ENCODE peak calls at places on chromosomes 4 and X, in four cellular contexts. Q is GM12878, Z is HepG2, B is K562. I is an unnamed sample.

GRCh38 chr4:94665500-94666398 is 92.0 kb upstream of the BMPR1B start:
- DNase-seq in Q (no peak), Z (no peak), B (no peak), I (no peak)

GRCh38 chr4:13701937-13702446 is 74.5 kb upstream of the BOD1L1 start:
- DNase-seq in Q (no peak), Z (peak), B (no peak), I (peak)

GRCh38 chr4:8340721-8341680 is 71.4 kb downstream of the HTRA3 start:
- DNase-seq in Q (no peak), Z (no peak), B (no peak), I (no peak)

GRCh38 chr4:125283702-125284279 is 31.0 kb upstream of the FAT4 start:
- DNase-seq in Q (no peak), Z (peak), B (peak), I (peak)

GRCh38 chrX:154532690-154533089 is 14.0 kb downstream of the G6PD start:
- DNase-seq in Q (no peak), Z (no peak), B (no peak), I (no peak)

GRCh38 chr4:74056858-74057562 is 18.5 kb upstream of the CXCL3 start:
- DNase-seq in Q (no peak), Z (no peak), B (peak), I (peak)

GRCh38 chr4:170089743-170090666 is at the start of gene AADAT:
- DNase-seq in Q (no peak), Z (peak), B (peak), I (peak)

GRCh38 chr4:47615385-47615784 is 130.3 kb downstream of the ATP10D start:
- DNase-seq in Q (no peak), Z (no peak), B (no peak), I (peak)

GRCh38 chr4:15521442-15522039 is 51.9 kb downstream of the CC2D2A start:
- DNase-seq in Q (no peak), Z (no peak), B (peak), I (peak)

GRCh38 chr4:38119663-38120374 is 159.6 kb downstream of the PTTG2 start:
- DNase-seq in Q (no peak), Z (no peak), B (no peak), I (peak)

GRCh38 chr4:185242749-185243533 is 33.5 kb downstream of the SNX25 start:
- DNase-seq in Q (no peak), Z (no peak), B (no peak), I (peak)

GRCh38 chrX:136865270-136866168 is 15.0 kb downstream of the RBMX start:
- DNase-seq in Q (no peak), Z (no peak), B (no peak), I (no peak)

GRCh38 chr4:60250657-60251056 is 949.5 kb upstream of the ADGRL3 start:
- DNase-seq in Q (no peak), Z (no peak), B (no peak), I (no peak)

GRCh38 chrX:96563663-96564062 is 121.0 kb upstream of the DIAPH2 start:
- DNase-seq in Q (no peak), Z (no peak), B (no peak), I (peak)

GRCh38 chrX:115341421-115341820 is 51.9 kb downstream of the LUZP4 start:
- DNase-seq in Q (no peak), Z (peak), B (no peak), I (no peak)

GRCh38 chr4:23999714-24000113 is 109.9 kb upstream of the PPARGC1A start:
- DNase-seq in Q (no peak), Z (no peak), B (no peak), I (peak)
- TF ChIP-seq MXI1 in Q (no peak), Z (no peak), B (no peak), I (no peak)

GRCh38 chrX:37816766-37817165 is 30.6 kb downstream of the DYNLT3 start:
- DNase-seq in Q (no peak), Z (no peak), B (no peak), I (no peak)
- TF ChIP-seq POLR2A in Q (no peak), Z (no peak), B (no peak), I (no peak)

GRCh38 chr4:20412072-20412471 is 160.4 kb downstream of the SLIT2 start:
- DNase-seq in Q (no peak), Z (no peak), B (no peak), I (no peak)

GRCh38 chr4:20403317-20403716 is 151.6 kb downstream of the SLIT2 start:
- DNase-seq in Q (no peak), Z (no peak), B (no peak), I (no peak)

GRCh38 chr4:20403846-20404245 is 152.1 kb downstream of the SLIT2 start:
- DNase-seq in Q (no peak), Z (no peak), B (no peak), I (no peak)

DNA sequence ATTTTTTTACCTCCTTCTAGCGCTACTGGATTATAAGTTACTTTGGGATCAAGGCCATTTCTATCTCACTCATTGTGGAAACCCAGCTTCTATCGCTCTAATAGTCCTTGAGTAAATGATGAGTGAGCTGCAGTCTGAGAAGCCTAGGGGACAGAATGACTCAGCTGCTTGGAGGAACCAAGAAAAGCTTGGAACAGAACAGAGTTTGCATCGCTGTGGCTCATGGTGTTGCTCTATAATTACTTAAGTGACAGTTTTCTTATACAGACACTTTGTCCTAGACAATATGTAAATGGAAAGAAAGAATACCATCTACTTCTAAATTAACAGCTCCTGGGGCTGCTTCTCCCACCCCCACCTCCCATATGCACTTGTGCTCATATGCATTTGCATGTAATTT is 156.9 kb downstream of the SLIT2 start:
- DNase-seq in Q (no peak), Z (no peak), B (no peak), I (peak)
- TF ChIP-seq RFX5 in Q (no peak), Z (no peak), B (no peak), I (no peak)

GRCh38 chrX:24113161-24113560 is 36.4 kb upstream of the ZFX start:
- DNase-seq in Q (no peak), Z (no peak), B (no peak), I (peak)

DNA sequence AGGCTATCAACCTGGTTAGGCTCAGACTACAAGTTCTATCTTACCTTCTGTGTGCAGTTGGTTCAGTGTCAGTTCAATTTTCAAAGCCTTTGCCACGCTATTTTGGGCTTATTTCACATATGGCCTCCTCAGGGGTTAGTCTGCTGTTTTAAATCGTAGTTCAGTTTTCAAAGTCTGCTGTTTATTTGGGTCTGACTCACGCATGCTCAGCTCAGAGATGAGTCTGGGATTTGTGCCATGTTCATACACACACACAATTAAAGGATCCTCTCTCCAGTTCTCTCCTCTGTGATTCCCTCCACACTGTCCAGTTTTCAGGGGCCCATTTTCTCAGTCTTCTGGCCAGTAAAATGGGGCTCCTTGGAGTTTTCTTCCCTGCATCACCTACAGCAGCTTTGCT is 32.2 kb upstream of the ZFX start:
- DNase-seq in Q (no peak), Z (no peak), B (no peak), I (peak)
- TF ChIP-seq MXI1 in Q (no peak), Z (no peak), B (no peak), I (no peak)

GRCh38 chr4:101274888-101275752 is 72.2 kb downstream of the PPP3CA start:
- DNase-seq in Q (no peak), Z (no peak), B (no peak), I (no peak)
- TF ChIP-seq POLR2A in Q (no peak), Z (no peak), B (no peak), I (no peak)

GRCh38 chr4:22508376-22508775 is 7.5 kb downstream of the ADGRA3 start:
- DNase-seq in Q (no peak), Z (no peak), B (no peak), I (peak)
- TF ChIP-seq RFX5 in Q (no peak), Z (no peak), B (no peak), I (no peak)

GRCh38 chr4:104205116-104205515 is 289.6 kb downstream of the CXXC4 start:
- DNase-seq in Q (no peak), Z (no peak), B (no peak), I (no peak)
- TF ChIP-seq MXI1 in Q (no peak), Z (no peak), B (no peak), I (no peak)

DNA sequence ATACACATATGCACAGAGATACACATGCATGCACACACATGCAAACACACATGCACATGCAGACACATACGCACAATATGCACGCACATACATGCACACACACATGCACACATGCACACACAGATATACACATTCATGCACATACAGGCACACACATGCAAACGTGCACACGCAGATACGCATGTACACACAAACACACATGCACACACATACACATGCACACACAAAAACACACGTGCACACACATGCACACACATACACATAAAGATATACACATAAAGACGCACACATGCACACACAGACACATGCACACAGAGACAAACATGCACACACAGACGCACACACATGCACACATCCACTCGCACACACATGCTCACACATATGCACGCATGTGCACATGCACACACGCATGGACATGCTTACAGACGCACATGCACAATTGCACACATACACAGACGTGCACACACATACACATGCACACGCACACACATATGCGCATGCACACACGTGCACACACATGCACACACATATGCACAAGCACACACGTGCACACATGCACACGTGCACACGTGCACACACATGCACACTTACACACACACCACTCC is 145.2 kb downstream of the ADRA2C start:
- DNase-seq in Q (no peak), Z (no peak), B (no peak), I (no peak)
- TF ChIP-seq POLR2A in Q (no peak), Z (no peak), B (no peak), I (no peak)

DNA sequence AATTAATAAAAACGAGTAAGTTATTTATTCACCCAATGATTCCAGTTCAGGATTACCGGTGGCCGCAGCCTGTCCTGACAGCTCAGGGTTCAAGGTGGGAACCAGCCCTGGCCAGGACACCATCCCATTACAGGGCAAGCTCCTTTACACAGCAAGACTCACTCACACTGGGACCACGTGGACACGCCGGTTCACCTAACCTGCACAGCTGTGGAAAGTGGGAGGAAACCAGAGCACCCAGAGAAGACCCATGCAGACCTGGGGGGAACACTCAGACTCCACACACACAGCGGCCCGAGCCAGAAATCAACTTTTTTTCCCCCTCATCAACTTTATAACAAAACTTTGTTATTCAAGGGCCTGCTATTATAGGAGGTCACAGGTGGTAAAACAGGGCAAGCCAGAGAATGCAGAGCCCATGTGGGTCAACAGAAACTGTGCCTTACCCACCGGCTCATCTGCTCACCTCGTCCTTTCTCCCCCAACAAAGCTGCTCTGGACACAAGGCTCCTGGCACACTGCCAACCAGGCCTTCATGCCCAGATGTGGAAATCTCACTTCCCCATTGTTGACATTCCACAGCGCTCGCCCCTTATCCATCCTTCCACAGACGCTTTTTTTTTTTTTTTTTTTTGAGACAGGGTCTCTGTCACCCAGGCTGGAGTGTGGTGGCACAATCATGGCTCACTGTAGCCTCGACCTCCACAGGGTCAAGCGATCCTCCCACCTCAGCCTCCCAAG is 8.0 kb upstream of the ODAPH start:
- DNase-seq in Q (no peak), Z (peak), B (peak), I (peak)
- TF ChIP-seq RFX5 in Q (no peak), Z (no peak), B (no peak), I (no peak)